ENCODE peak calls at places on chromosomes 16 and 17, in eight cellular contexts. V, Z, R, N, J, D, H and M are unnamed samples.

GRCh38 chr17:79020631-79021301 is 3.2 kb upstream of the C1QTNF1 start:
- DNase-seq in V (peak; percentile 57), N (no peak), H (peak; percentile 69), J (no peak), Z (no peak), R (no peak), D (no peak), M (no peak)

GRCh38 chr16:62240722-62241121 is 204.5 kb upstream of the CDH8 start:
- DNase-seq in D (no peak), V (peak; percentile 88), H (no peak), J (no peak), N (no peak), Z (no peak), R (no peak), M (no peak)

GRCh38 chr17:81549826-81550225 is 2.3 kb downstream of the FAAP100 start:
- DNase-seq in D (no peak), Z (no peak), R (no peak), H (no peak), V (no peak), J (no peak), N (no peak), M (no peak)

GRCh38 chr17:79002796-79003593 is 6.6 kb downstream of the CANT1 start:
- DNase-seq in V (no peak), R (no peak), D (no peak), N (no peak), Z (no peak), H (no peak), J (no peak), M (no peak)

GRCh38 chr16:2032285-2033056 is 5.8 kb downstream of the NHERF2 start:
- DNase-seq in V (no peak), H (no peak), Z (no peak), J (no peak), R (no peak), N (peak; percentile 60), D (no peak), M (no peak)

GRCh38 chr17:4945176-4945943 is 3.0 kb downstream of the PFN1 start:
- DNase-seq in J (peak; percentile 93), H (peak; percentile 90), Z (peak; percentile 79), R (peak; percentile 82), D (peak; percentile 49), N (peak; percentile 67), V (peak; percentile 89), M (peak; percentile 95)

GRCh38 chr17:45020354-45021138 is 30.9 kb downstream of the DCAKD start:
- DNase-seq in N (peak; percentile 40), R (no peak), J (no peak), D (peak; percentile 32), H (peak; percentile 66), V (no peak), Z (no peak), M (no peak)

GRCh38 chr17:39014044-39014794 is 47.0 kb upstream of the FBXO47 start:
- DNase-seq in R (peak; percentile 27), J (no peak), N (no peak), Z (no peak), D (no peak), H (peak; percentile 75), V (peak; percentile 32), M (no peak)

GRCh38 chr17:68122587-68122986 is 87.1 kb downstream of the KPNA2 start:
- DNase-seq in D (no peak), H (no peak), V (no peak), Z (no peak), J (no peak), R (no peak), N (no peak), M (no peak)

GRCh38 chr17:55264640-55265298 is at the start of gene HLF:
- DNase-seq in Z (peak; percentile 79), N (peak; percentile 87), V (peak; percentile 33), J (no peak), H (peak; percentile 84), R (peak; percentile 91), D (peak; percentile 67), M (peak; percentile 79)

GRCh38 chr17:72030067-72030899 is 90.5 kb upstream of the SOX9 start:
- DNase-seq in Z (peak; percentile 47), V (peak; percentile 52), H (peak; percentile 80), J (peak; percentile 45), N (peak; percentile 22), D (no peak), R (peak; percentile 68), M (no peak)

DNA sequence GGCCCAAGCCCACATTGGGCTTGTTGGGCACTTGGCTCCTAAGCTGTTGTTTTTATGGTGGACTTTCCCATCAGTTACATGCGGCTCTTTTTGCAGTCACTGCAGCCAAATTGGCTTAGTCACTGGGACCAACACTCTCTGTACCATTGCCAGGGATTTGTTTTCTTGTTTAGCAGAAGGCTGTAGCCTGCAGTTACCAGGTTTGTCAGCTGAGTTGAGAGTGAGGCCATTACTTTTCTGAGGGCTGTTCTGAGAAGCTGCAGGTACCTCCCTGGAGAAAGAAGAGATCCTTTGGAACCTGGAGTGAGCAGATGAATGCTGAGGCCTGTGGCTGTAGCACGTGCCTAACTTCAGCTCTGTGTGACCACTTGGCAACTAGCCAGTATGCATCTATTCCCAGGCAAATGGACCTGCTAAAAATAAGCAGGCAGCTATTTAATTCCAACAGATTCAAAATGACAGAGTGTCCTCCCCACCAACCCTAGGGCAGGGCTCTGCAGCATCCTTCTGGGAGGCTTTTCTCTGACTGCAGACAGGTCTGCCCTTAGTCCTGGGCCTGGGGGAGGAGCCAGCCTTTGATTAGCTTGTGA is 12.9 kb downstream of the AKAP1 start:
- DNase-seq in Z (no peak), R (no peak), N (peak; percentile 52), H (peak; percentile 77), V (no peak), J (no peak), D (no peak), M (no peak)
- H3K27ac ChIP-seq in Z (no peak overlapping the region), R (no peak overlapping the region), N (peak overlapping the region; percentile 76), H (peak overlapping the region; percentile 52), V (no peak overlapping the region), J (no peak overlapping the region), D (no peak overlapping the region), M (peak overlapping the region; percentile 26)

DNA sequence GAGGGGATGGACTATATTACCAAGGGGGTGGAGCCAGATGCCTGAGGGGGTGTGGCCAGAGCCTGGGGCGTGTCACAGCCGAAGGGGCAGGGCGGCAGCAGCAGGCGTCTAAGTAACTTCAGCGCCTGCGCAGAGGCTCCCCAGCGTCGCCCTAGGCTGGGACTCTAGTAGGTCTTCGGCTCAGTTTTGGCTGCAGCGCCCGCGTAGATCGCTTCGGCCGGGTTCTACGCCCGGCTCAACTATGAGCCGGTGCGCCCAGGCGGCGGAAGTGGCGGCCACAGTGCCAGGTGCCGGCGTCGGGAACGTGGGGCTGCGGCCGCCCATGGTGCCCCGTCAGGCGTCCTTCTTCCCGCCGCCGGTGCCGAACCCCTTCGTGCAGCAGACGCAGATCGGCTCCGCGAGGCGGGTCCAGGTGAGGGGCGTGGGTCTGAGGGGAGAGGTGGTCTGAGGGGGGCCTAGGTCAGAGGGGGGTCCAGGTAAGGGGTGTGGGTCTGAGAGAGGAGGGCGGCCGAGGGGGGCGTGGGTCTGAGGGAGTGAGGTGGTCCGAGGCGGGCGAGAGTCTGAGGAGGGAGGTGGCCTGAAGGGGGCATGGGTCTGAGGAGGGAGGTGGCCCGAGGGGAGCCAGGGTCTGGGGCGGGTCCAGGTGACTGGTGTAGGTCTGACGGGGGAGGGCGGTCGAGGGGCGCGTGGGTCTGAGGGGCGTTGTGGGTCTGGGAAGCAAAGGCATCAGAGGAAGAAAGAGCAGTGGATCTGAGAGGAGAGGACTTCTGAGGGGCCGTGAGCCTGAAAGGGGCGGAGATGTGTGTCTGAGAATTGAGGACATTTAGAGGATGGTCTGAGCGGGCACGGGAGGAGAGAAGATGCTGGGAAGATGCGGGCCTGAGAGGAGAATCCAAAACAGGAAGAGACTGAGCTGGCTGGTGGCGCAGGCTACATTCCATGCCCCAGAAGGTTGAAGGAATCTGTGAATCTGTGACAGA is at the start of gene LPCAT2:
- DNase-seq in V (peak; percentile 77), D (peak; percentile 83), N (peak; percentile 87), J (peak; percentile 84), Z (no peak), H (peak; percentile 91), R (peak; percentile 94), M (peak; percentile 92)
- TF ChIP-seq CTCF in V (no peak), D (no peak), N (no peak), J (peak; percentile 22), Z (no peak), H (no peak), R (no peak), M (no peak)

GRCh38 chr17:1612400-1612799 is 16.2 kb downstream of the SLC43A2 start:
- DNase-seq in H (no peak), Z (no peak), N (no peak), R (peak; percentile 2), J (no peak), V (no peak), D (no peak), M (no peak)
- H3K27ac ChIP-seq in H (no peak overlapping the region), Z (no peak overlapping the region), N (peak overlapping the region; percentile 70), R (no peak overlapping the region), J (no peak overlapping the region), V (no peak overlapping the region), D (no peak overlapping the region), M (no peak overlapping the region)

DNA sequence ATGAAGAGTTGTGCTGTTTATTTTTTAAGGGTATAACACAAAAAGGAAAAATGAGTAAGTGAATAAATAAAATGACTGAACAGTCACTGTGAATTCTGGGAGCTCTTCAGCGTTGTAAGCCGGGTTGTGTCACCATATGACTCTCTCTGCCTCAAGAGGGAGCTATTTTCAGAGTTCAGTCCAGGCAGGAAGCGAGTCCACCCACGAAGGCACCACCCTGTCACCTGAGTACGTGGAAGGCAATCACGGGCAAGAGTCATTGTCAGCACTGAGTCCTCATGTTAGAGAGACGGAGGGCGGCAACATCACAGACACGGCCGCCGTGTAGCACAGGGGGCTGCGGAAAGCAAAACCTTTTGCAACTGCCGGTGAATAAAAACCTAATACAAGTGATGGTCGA is 227.6 kb downstream of the UTP18 start:
- DNase-seq in R (peak; percentile 10), V (no peak), N (no peak), Z (no peak), H (no peak), J (no peak), D (no peak), M (peak; percentile 5)
- TF ChIP-seq CTCF in R (peak; percentile 22), V (peak; percentile 35), N (no peak), Z (no peak), H (no peak), J (peak; percentile 46), D (no peak), M (no peak)

DNA sequence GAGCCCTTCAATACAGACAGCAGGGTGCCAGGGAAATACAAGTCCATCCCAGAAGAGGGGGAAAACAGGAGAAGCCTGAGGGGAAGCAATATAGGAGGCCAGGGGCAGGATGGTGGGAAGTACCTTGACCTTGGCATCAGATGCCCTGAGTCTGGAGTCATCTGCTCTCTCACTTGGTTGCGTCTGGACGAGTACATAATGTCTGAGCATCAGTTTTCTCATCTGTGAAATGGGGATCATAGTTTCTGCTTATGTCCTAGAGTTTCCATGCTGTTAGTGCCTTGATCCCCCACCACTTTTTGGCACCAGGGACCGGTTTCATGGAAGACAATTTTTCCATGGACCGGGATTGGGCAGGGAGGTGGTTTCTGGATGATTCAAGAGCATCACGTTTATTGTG is 2.3 kb downstream of the STAT5A start:
- DNase-seq in N (no peak), V (no peak), D (no peak), R (no peak), Z (no peak), J (no peak), H (no peak), M (no peak)
- H3K27ac ChIP-seq in N (no peak overlapping the region), V (no peak overlapping the region), D (no peak overlapping the region), R (no peak overlapping the region), Z (no peak overlapping the region), J (no peak overlapping the region), H (no peak overlapping the region), M (no peak overlapping the region)

DNA sequence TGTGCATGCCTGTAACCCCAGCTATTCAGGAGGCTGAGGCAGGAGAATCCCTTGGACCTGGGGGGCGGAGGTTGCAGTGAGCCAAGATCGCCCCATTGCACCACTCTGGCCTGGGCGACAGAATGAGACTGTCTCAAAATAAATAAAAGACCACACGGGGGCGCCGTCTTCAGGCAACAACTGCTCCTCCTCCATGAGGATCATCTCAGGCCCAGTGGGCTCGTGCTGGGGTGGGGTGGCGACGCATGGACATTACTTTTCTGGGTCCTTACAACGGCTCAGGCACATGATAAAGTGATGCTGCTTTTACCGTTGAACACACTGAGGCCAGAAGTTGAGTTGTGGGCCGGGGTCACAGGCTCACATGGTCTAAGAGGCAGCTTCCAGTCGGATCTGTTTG is 56.2 kb downstream of the PRMT7 start:
- DNase-seq in Z (no peak), J (peak; percentile 30), N (no peak), H (peak; percentile 48), D (no peak), V (no peak), R (peak; percentile 60), M (peak; percentile 39)
- TF ChIP-seq CTCF in Z (peak; percentile 52), J (peak; percentile 57), N (no peak), H (peak; percentile 32), D (peak; percentile 17), V (peak; percentile 61), R (peak; percentile 46), M (peak; percentile 52)